ENCODE peak calls at places on chromosomes 5 and 9, in six cellular contexts. One of them, this sample, is unnamed.
A peak's percentile ranks its signal among the peaks of the same experiment; 100 is the strongest.

GRCh38 chr9:71719585-71719984 is 48.7 kb downstream of the CEMIP2 start:
- DNase-seq in heart left ventricle: no peak
- DNase-seq in IMR-90: peak; percentile 11
- DNase-seq in body of pancreas: peak; percentile 46
- DNase-seq in Peyer's patch: no peak
- DNase-seq in mesendoderm: no peak
- DNase-seq in this sample: peak; percentile 90

GRCh38 chr9:130235558-130236435 is 29.8 kb upstream of the HMCN2 start:
- DNase-seq in heart left ventricle: peak; percentile 80
- DNase-seq in IMR-90: peak; percentile 50
- DNase-seq in body of pancreas: peak; percentile 63
- DNase-seq in Peyer's patch: peak; percentile 82
- DNase-seq in mesendoderm: peak; percentile 67
- DNase-seq in this sample: peak; percentile 52

GRCh38 chr5:124745367-124746251 is 830 bp downstream of the ZNF608 start:
- DNase-seq in heart left ventricle: no peak
- DNase-seq in IMR-90: peak; percentile 51
- DNase-seq in body of pancreas: no peak
- DNase-seq in Peyer's patch: no peak
- DNase-seq in mesendoderm: no peak
- DNase-seq in this sample: peak; percentile 57

GRCh38 chr5:93587919-93588585 is 5.0 kb downstream of the NR2F1 start:
- DNase-seq in heart left ventricle: no peak
- DNase-seq in IMR-90: no peak
- DNase-seq in body of pancreas: no peak
- DNase-seq in Peyer's patch: no peak
- DNase-seq in mesendoderm: no peak
- DNase-seq in this sample: no peak

GRCh38 chr5:79112703-79113058 is 1.1 kb downstream of the BHMT start:
- DNase-seq in heart left ventricle: no peak
- DNase-seq in IMR-90: no peak
- DNase-seq in body of pancreas: no peak
- DNase-seq in Peyer's patch: no peak
- DNase-seq in mesendoderm: no peak
- DNase-seq in this sample: no peak

GRCh38 chr5:168449166-168449565 is 37.1 kb upstream of the RARS1 start:
- DNase-seq in heart left ventricle: no peak
- DNase-seq in IMR-90: no peak
- DNase-seq in body of pancreas: no peak
- DNase-seq in Peyer's patch: no peak
- DNase-seq in mesendoderm: peak; percentile 11
- DNase-seq in this sample: no peak

GRCh38 chr9:30198463-30199309 is 2185.8 kb upstream of the ACO1 start:
- DNase-seq in heart left ventricle: no peak
- DNase-seq in IMR-90: no peak
- DNase-seq in body of pancreas: no peak
- DNase-seq in Peyer's patch: no peak
- DNase-seq in mesendoderm: peak; percentile 19
- DNase-seq in this sample: no peak

GRCh38 chr5:115072266-115073056 is 97.2 kb downstream of the TRIM36 start:
- DNase-seq in heart left ventricle: no peak
- DNase-seq in IMR-90: no peak
- DNase-seq in body of pancreas: peak; percentile 74
- DNase-seq in Peyer's patch: no peak
- DNase-seq in mesendoderm: peak; percentile 21
- DNase-seq in this sample: no peak

GRCh38 chr9:86168256-86168655 is 68.9 kb upstream of the GOLM1 start:
- DNase-seq in heart left ventricle: no peak
- DNase-seq in IMR-90: no peak
- DNase-seq in body of pancreas: no peak
- DNase-seq in Peyer's patch: no peak
- DNase-seq in mesendoderm: no peak
- DNase-seq in this sample: no peak

GRCh38 chr5:67842806-67843205 is 372.8 kb upstream of the PIK3R1 start:
- DNase-seq in heart left ventricle: no peak
- DNase-seq in IMR-90: no peak
- DNase-seq in body of pancreas: no peak
- DNase-seq in Peyer's patch: no peak
- DNase-seq in mesendoderm: peak; percentile 60
- DNase-seq in this sample: peak; percentile 12

GRCh38 chr5:88672644-88673493 is 210.1 kb downstream of the MEF2C start:
- DNase-seq in heart left ventricle: no peak
- DNase-seq in IMR-90: no peak
- DNase-seq in body of pancreas: no peak
- DNase-seq in Peyer's patch: no peak
- DNase-seq in mesendoderm: peak; percentile 63
- DNase-seq in this sample: no peak

GRCh38 chr5:17228833-17229291 is 11.4 kb downstream of the BASP1 start:
- DNase-seq in heart left ventricle: no peak
- DNase-seq in IMR-90: peak; percentile 78
- DNase-seq in body of pancreas: no peak
- DNase-seq in Peyer's patch: no peak
- DNase-seq in mesendoderm: no peak
- DNase-seq in this sample: peak; percentile 63

GRCh38 chr5:32507738-32508434 is 63.3 kb upstream of the ZFR start:
- DNase-seq in heart left ventricle: no peak
- DNase-seq in IMR-90: peak; percentile 95
- DNase-seq in body of pancreas: peak; percentile 35
- DNase-seq in Peyer's patch: no peak
- DNase-seq in mesendoderm: no peak
- DNase-seq in this sample: peak; percentile 100

GRCh38 chr5:116527587-116527986 is 47.0 kb downstream of the SEMA6A start:
- DNase-seq in heart left ventricle: no peak
- DNase-seq in IMR-90: no peak
- DNase-seq in body of pancreas: no peak
- DNase-seq in Peyer's patch: no peak
- DNase-seq in mesendoderm: no peak
- DNase-seq in this sample: no peak

GRCh38 chr9:101639785-101640437 is 45.1 kb upstream of the PPP3R2 start:
- DNase-seq in heart left ventricle: no peak
- DNase-seq in IMR-90: peak; percentile 0
- DNase-seq in body of pancreas: no peak
- DNase-seq in Peyer's patch: no peak
- DNase-seq in mesendoderm: no peak
- DNase-seq in this sample: peak; percentile 24

GRCh38 chr5:95134326-95134725 is 150.6 kb downstream of the MCTP1 start:
- DNase-seq in heart left ventricle: no peak
- DNase-seq in IMR-90: no peak
- DNase-seq in body of pancreas: no peak
- DNase-seq in Peyer's patch: no peak
- DNase-seq in mesendoderm: peak; percentile 25
- DNase-seq in this sample: no peak

GRCh38 chr9:125763373-125763772 is 16.2 kb downstream of the PBX3 start:
- DNase-seq in heart left ventricle: no peak
- DNase-seq in IMR-90: peak; percentile 56
- DNase-seq in body of pancreas: no peak
- DNase-seq in Peyer's patch: no peak
- DNase-seq in mesendoderm: no peak
- DNase-seq in this sample: no peak

GRCh38 chr9:13427587-13427986 is 148.1 kb upstream of the MPDZ start:
- DNase-seq in heart left ventricle: no peak
- DNase-seq in IMR-90: peak; percentile 50
- DNase-seq in body of pancreas: peak; percentile 43
- DNase-seq in Peyer's patch: no peak
- DNase-seq in mesendoderm: peak; percentile 41
- DNase-seq in this sample: peak; percentile 71

GRCh38 chr9:120916573-120916972 is 10.0 kb downstream of the TRAF1 start:
- DNase-seq in heart left ventricle: no peak
- DNase-seq in IMR-90: peak; percentile 64
- DNase-seq in body of pancreas: peak; percentile 63
- DNase-seq in Peyer's patch: no peak
- DNase-seq in mesendoderm: no peak
- DNase-seq in this sample: peak; percentile 93

GRCh38 chr9:78291240-78291915 is 5.5 kb upstream of the PSAT1 start:
- DNase-seq in heart left ventricle: no peak
- DNase-seq in IMR-90: no peak
- DNase-seq in body of pancreas: no peak
- DNase-seq in Peyer's patch: no peak
- DNase-seq in mesendoderm: no peak
- DNase-seq in this sample: no peak

GRCh38 chr5:101942321-101942882 is 353.7 kb downstream of the SLCO4C1 start:
- DNase-seq in heart left ventricle: no peak
- DNase-seq in IMR-90: no peak
- DNase-seq in body of pancreas: peak; percentile 58
- DNase-seq in Peyer's patch: peak; percentile 52
- DNase-seq in mesendoderm: peak; percentile 74
- DNase-seq in this sample: peak; percentile 1

GRCh38 chr5:148653840-148654781 is at the start of gene HTR4:
- DNase-seq in heart left ventricle: no peak
- DNase-seq in IMR-90: no peak
- DNase-seq in body of pancreas: peak; percentile 10
- DNase-seq in Peyer's patch: peak; percentile 61
- DNase-seq in mesendoderm: no peak
- DNase-seq in this sample: no peak
- H3K4me3 ChIP-seq in heart left ventricle: peak within 1 kb of the TSS; percentile 38
- H3K4me3 ChIP-seq in IMR-90: no peak within 1 kb of the TSS
- H3K4me3 ChIP-seq in body of pancreas: no peak within 1 kb of the TSS
- H3K4me3 ChIP-seq in Peyer's patch: peak within 1 kb of the TSS; percentile 79
- H3K4me3 ChIP-seq in mesendoderm: no peak within 1 kb of the TSS
- H3K4me3 ChIP-seq in this sample: no peak within 1 kb of the TSS

GRCh38 chr5:62093981-62094380 is 212.0 kb upstream of the KIF2A start:
- DNase-seq in heart left ventricle: no peak
- DNase-seq in IMR-90: peak; percentile 7
- DNase-seq in body of pancreas: peak; percentile 55
- DNase-seq in Peyer's patch: no peak
- DNase-seq in mesendoderm: peak; percentile 59
- DNase-seq in this sample: peak; percentile 16
- H3K4me3 ChIP-seq in heart left ventricle: no peak overlapping the region
- H3K4me3 ChIP-seq in IMR-90: no peak overlapping the region
- H3K4me3 ChIP-seq in body of pancreas: no peak overlapping the region
- H3K4me3 ChIP-seq in Peyer's patch: no peak overlapping the region
- H3K4me3 ChIP-seq in mesendoderm: no peak overlapping the region
- H3K4me3 ChIP-seq in this sample: no peak overlapping the region

GRCh38 chr5:160463775-160464465 is 42.3 kb downstream of the PTTG1 start:
- DNase-seq in heart left ventricle: no peak
- DNase-seq in IMR-90: peak; percentile 93
- DNase-seq in body of pancreas: peak; percentile 52
- DNase-seq in Peyer's patch: peak; percentile 46
- DNase-seq in mesendoderm: no peak
- DNase-seq in this sample: peak; percentile 88
- H3K4me3 ChIP-seq in heart left ventricle: no peak overlapping the region
- H3K4me3 ChIP-seq in IMR-90: no peak overlapping the region
- H3K4me3 ChIP-seq in body of pancreas: no peak overlapping the region
- H3K4me3 ChIP-seq in Peyer's patch: no peak overlapping the region
- H3K4me3 ChIP-seq in mesendoderm: no peak overlapping the region
- H3K4me3 ChIP-seq in this sample: no peak overlapping the region

DNA sequence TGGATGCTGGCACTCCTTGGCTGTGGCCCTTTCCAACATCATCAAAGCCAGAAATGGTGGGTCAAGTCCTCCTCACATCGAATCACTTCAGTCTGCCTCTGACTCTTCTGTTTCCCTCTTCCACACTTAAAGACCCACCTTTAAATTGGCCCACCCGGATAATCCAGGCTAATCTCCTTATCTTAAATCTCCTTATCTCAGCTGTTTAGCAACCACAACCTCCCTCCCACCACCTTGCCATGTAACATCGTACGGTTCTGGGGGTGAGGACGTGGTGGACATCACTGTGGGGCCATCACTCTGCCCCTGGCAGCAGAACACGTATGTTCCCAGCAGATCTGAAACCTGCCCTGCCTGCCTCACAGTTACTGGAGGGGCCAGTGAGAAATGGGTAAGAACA is 11.5 kb downstream of the IGFBPL1 start:
- DNase-seq in heart left ventricle: no peak
- DNase-seq in IMR-90: no peak
- DNase-seq in body of pancreas: no peak
- DNase-seq in Peyer's patch: no peak
- DNase-seq in mesendoderm: no peak
- DNase-seq in this sample: no peak
- H3K4me3 ChIP-seq in heart left ventricle: no peak overlapping the region
- H3K4me3 ChIP-seq in IMR-90: no peak overlapping the region
- H3K4me3 ChIP-seq in body of pancreas: no peak overlapping the region
- H3K4me3 ChIP-seq in Peyer's patch: no peak overlapping the region
- H3K4me3 ChIP-seq in mesendoderm: no peak overlapping the region
- H3K4me3 ChIP-seq in this sample: no peak overlapping the region

GRCh38 chr9:88197781-88198345 is 59.6 kb upstream of the SPATA31C2 start:
- DNase-seq in heart left ventricle: no peak
- DNase-seq in IMR-90: peak; percentile 87
- DNase-seq in body of pancreas: no peak
- DNase-seq in Peyer's patch: no peak
- DNase-seq in mesendoderm: peak; percentile 42
- DNase-seq in this sample: peak; percentile 70
- H3K4me3 ChIP-seq in heart left ventricle: no peak overlapping the region
- H3K4me3 ChIP-seq in IMR-90: peak overlapping the region; percentile 42
- H3K4me3 ChIP-seq in body of pancreas: no peak overlapping the region
- H3K4me3 ChIP-seq in Peyer's patch: peak overlapping the region; percentile 32
- H3K4me3 ChIP-seq in mesendoderm: no peak overlapping the region
- H3K4me3 ChIP-seq in this sample: peak overlapping the region; percentile 33

GRCh38 chr9:114930063-114930812 is at the start of gene TNFSF8:
- DNase-seq in heart left ventricle: no peak
- DNase-seq in IMR-90: no peak
- DNase-seq in body of pancreas: peak; percentile 44
- DNase-seq in Peyer's patch: peak; percentile 86
- DNase-seq in mesendoderm: no peak
- DNase-seq in this sample: no peak
- H3K4me3 ChIP-seq in heart left ventricle: no peak within 1 kb of the TSS
- H3K4me3 ChIP-seq in IMR-90: no peak within 1 kb of the TSS
- H3K4me3 ChIP-seq in body of pancreas: no peak within 1 kb of the TSS
- H3K4me3 ChIP-seq in Peyer's patch: peak within 1 kb of the TSS; percentile 41
- H3K4me3 ChIP-seq in mesendoderm: no peak within 1 kb of the TSS
- H3K4me3 ChIP-seq in this sample: no peak within 1 kb of the TSS

DNA sequence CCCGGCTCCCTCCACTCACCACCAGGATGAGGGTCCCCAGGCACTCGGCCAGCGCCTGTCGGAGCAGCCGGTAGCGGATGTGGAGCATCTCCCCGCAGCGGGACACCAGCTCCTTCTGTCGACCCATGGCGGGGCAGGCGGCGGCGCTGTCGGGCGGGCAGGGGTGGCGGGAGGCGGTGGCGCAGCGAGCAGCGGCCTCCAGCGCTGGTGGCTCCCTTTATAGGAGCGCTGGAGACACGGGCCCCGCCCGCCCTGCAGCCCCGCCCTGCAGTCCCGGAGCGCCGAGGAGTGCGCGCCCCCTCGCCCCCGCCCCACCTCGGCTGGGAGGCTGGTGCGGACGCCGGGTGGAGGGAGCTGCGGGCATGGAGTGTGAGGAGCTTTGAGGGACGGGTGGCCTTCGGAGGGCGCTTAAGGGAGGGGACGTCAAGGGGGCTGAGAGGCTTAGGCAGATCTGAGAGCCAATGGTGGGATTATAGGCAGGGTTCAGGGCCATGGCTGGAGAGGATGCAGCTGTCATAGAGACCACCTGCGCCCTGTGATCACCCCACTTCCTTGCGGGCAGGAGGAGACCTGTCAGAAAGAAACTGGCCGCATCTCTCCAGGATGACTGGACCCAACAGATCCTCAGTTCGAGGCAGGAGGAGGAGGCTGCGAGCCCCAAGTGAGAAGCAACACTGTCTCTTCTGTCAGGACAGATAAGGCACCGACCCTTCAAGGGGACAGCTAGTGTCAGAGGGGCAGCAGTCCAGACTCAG is at the start of gene AQP3:
- DNase-seq in heart left ventricle: peak; percentile 84
- DNase-seq in IMR-90: no peak
- DNase-seq in body of pancreas: peak; percentile 70
- DNase-seq in Peyer's patch: peak; percentile 90
- DNase-seq in mesendoderm: peak; percentile 89
- DNase-seq in this sample: no peak
- H3K4me3 ChIP-seq in heart left ventricle: peak within 1 kb of the TSS; percentile 65
- H3K4me3 ChIP-seq in IMR-90: peak within 1 kb of the TSS; percentile 40
- H3K4me3 ChIP-seq in body of pancreas: peak within 1 kb of the TSS; percentile 10
- H3K4me3 ChIP-seq in Peyer's patch: peak within 1 kb of the TSS; percentile 71
- H3K4me3 ChIP-seq in mesendoderm: peak within 1 kb of the TSS; percentile 38
- H3K4me3 ChIP-seq in this sample: peak within 1 kb of the TSS; percentile 33